ENCODE peak calls at places on chromosomes 3 and 15, in four cellular contexts. L, Z, P and N are unnamed samples.

GRCh38 chr3:100454684-100455083 is 37.7 kb upstream of the TMEM45A start:
- DNase-seq in P (no peak), L (no peak), Z (no peak), N (no peak)

GRCh38 chr3:29618395-29619291 is 337.8 kb downstream of the RBMS3 start:
- DNase-seq in P (no peak), L (no peak), Z (no peak), N (peak)

GRCh38 chr3:58177747-58178527 is 32.8 kb downstream of the DNASE1L3 start:
- DNase-seq in L (no peak), Z (peak), P (peak), N (peak)

GRCh38 chr3:171230857-171231256 is 204.3 kb upstream of the SLC2A2 start:
- DNase-seq in Z (no peak), P (no peak), L (no peak), N (peak)

GRCh38 chr3:65635661-65636060 is 403.1 kb downstream of the MAGI1 start:
- DNase-seq in P (no peak), Z (no peak), L (no peak), N (no peak)

GRCh38 chr15:41284425-41285177 is 47.8 kb downstream of the OIP5 start:
- DNase-seq in Z (no peak), P (peak), L (no peak), N (peak)

GRCh38 chr15:82999905-83000671 is 11.4 kb downstream of the C15orf40 start:
- DNase-seq in P (peak), L (peak), Z (no peak), N (peak)

GRCh38 chr3:18445421-18446066 is 20.4 kb upstream of the SATB1 start:
- DNase-seq in Z (no peak), L (no peak), P (no peak), N (no peak)

GRCh38 chr15:101060576-101061551 is 141.7 kb downstream of the LRRK1 start:
- DNase-seq in P (no peak), L (no peak), Z (no peak), N (no peak)

GRCh38 chr15:74234598-74234875 is 1.6 kb upstream of the CCDC33 start:
- DNase-seq in P (no peak), L (no peak), Z (no peak), N (no peak)

GRCh38 chr3:129824926-129825541 is 68.5 kb downstream of the TMCC1 start:
- DNase-seq in L (peak), P (peak), Z (peak), N (peak)

GRCh38 chr3:124886168-124887051 is 755 bp downstream of the ITGB5 start:
- DNase-seq in Z (no peak), P (peak), L (no peak), N (peak)

GRCh38 chr3:14721126-14721864 is 46.4 kb downstream of the C3orf20 start:
- DNase-seq in P (no peak), L (no peak), Z (no peak), N (no peak)

GRCh38 chr3:14730703-14731102 is 55.8 kb downstream of the C3orf20 start:
- DNase-seq in Z (no peak), P (no peak), L (no peak), N (no peak)

GRCh38 chr3:14728113-14728512 is 53.2 kb downstream of the C3orf20 start:
- DNase-seq in L (no peak), Z (no peak), P (no peak), N (no peak)

GRCh38 chr3:14725015-14725431 is 50.1 kb downstream of the C3orf20 start:
- DNase-seq in P (no peak), Z (no peak), L (no peak), N (no peak)

DNA sequence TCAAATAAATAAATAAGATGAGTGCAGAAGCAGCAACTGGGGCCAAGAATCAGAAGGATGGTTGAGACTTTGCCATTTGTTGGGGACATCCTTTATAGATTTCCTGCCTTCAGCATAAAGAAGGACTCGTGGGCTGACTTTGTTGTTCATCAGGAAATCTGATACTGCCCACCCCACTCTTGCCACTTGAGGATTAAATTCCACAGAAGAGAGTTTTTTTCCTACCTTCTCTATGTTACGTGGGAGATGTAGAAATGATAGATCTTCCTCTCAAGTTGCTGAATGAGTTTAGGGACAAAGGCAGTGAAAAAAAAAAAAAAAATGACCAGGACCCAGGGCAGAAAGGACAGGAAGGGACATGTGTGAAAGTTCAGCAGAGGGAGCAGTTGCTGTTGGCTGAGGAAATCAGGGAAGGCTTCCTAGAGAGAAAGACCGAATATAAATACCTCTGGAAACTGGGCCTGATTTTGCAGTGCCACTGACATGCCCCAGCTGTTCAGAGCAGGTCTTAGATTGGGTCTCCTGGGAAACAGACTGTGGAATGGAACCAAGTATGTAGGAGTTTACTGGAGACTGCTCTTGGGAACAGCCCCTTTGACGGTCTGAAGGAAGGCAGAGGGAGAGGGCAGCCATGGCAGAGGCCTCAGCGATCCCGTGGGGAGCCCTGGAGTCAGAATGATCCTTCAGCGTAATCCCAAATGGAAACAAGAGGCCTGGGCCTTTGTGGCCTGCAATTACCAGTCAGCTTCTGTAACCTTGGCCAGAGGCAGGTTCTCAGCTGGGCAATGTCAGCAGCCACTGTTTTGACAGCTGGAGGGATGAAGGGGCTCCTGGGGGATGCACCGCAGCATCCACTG is 50.9 kb downstream of the C3orf20 start:
- DNase-seq in L (no peak), Z (no peak), P (no peak), N (no peak)
- H3K9ac ChIP-seq in L (no peak), Z (no peak), P (no peak), N (no peak)

DNA sequence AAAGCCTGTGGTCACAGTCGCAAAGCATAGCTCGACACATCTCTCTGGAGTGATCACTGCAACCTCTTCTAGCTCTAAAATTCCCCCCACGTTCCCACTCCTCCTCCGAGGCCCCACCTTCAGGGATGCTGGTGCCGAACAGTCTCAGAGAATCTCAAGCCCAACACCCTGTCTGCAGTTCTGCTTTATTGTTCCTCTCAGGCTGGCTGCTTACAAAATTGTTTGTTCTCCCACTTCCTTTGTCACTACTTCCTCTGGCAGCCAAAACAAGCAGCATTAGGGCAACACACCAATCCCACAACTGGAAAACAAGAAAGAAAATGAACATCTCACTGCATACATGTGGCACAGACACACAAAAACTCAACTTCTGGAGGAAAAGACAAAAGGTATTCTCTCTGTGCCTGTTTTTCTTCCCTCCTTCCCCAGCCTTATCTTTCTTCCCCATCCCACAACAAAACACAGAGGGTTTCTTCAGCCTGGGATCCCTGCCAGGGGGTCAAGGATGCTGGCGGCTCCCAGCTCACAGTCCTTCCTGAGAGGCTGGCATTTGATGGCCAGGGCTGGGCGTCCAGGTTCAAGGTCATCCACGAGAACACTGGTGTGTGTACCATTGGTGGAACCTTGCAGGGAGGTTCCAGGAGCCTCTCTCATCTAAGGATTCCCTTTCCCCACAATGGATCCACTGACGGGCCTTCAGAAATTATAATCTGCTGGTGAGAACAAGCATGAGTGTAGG is 108.4 kb downstream of the TMCO5A start:
- DNase-seq in L (no peak), Z (no peak), P (no peak), N (peak)
- H3K4me3 ChIP-seq in L (no peak), Z (no peak), P (no peak), N (no peak)

GRCh38 chr15:61921093-61921492 is 139.2 kb downstream of the VPS13C start:
- DNase-seq in L (no peak), Z (no peak), P (no peak), N (no peak)
- TF ChIP-seq MAX in L (no peak), Z (no peak), P (no peak), N (no peak)

GRCh38 chr15:30044377-30044776 is 38.4 kb upstream of the GOLGA8J start:
- DNase-seq in P (no peak), L (no peak), Z (no peak), N (no peak)
- H3K9ac ChIP-seq in P (no peak), L (no peak), Z (no peak), N (no peak)

DNA sequence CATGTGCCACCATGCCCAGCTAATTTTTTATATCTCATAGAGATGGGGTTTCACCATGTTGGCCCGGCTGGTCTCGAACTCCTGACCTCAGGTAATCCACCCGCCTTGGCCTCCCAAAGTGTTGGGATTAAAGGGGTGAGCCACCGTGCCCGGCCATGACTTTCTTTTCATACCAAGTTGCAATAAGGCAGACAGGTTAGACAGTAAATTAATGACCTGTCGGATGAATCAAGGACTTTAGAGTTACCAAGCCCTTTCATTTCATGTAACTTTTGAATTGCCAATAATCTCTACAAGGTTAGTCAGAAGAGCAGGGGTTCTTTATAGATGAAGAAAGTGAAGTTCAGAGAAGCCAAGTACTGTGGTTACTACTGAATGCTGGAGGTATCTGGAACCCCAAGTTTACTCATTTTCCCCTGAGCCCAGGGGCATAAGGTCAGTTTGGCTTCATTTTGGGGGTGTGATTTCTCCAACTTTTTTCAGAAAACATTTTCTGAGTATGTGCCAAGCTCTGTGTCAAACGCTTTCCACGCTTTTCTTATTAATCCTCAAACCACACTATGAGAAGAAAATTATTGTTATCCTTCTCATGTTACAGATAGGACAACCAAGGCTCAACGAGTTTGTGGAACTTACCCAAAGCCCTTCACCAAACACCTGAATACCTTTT is 11.9 kb downstream of the PRICKLE2 start:
- DNase-seq in P (no peak), L (no peak), Z (no peak), N (no peak)
- H3K4me3 ChIP-seq in P (no peak), L (no peak), Z (no peak), N (no peak)

GRCh38 chr3:48222616-48223513 is at the start of gene CAMP:
- DNase-seq in P (no peak), L (peak), Z (no peak), N (no peak)
- TF ChIP-seq MAX in P (no peak), L (peak), Z (no peak), N (no peak)

GRCh38 chr15:62138124-62138523 is 27.0 kb downstream of the C2CD4B start:
- DNase-seq in P (no peak), L (no peak), Z (no peak), N (peak)
- H3K9ac ChIP-seq in P (no peak), L (no peak), Z (no peak), N (peak)